ENCODE peak calls at places on chromosomes 5 and 9, in seven cellular contexts. N is neuronal stem cell, I is IMR-90, H is mesendoderm, S is H9, A is H1, L is trophoblast cell. F is an unnamed sample.

GRCh38 chr5:172807766-172808311 is 26.2 kb upstream of the ERGIC1 start:
- DNase-seq in L (peak), S (no peak), A (no peak), N (no peak), I (no peak), H (no peak), F (no peak)

GRCh38 chr5:180067986-180068385 is 3.6 kb downstream of the RNF130 start:
- DNase-seq in N (no peak), I (no peak), A (no peak), S (no peak), L (no peak), H (no peak), F (no peak)

GRCh38 chr5:134176523-134177196 is at the start of gene SKP1:
- DNase-seq in A (peak), S (peak), N (peak), I (peak), L (peak), H (peak), F (peak)

GRCh38 chr9:132160802-132161742 is 786 bp upstream of the NTNG2 start:
- DNase-seq in H (peak), L (peak), I (peak), S (no peak), N (peak), A (no peak), F (peak)

GRCh38 chr9:121269030-121269887 is 1.3 kb downstream of the GSN start:
- DNase-seq in S (no peak), N (no peak), L (peak), A (no peak), I (no peak), H (peak), F (peak)

GRCh38 chr9:89723696-89724095 is 118.9 kb downstream of the GADD45G start:
- DNase-seq in H (no peak), L (no peak), N (no peak), S (no peak), I (no peak), A (no peak), F (peak)

GRCh38 chr5:82417776-82418607 is 139.8 kb upstream of the RPS23 start:
- DNase-seq in L (no peak), N (no peak), H (no peak), I (no peak), S (no peak), A (no peak), F (no peak)

GRCh38 chr5:40447438-40447837 is 232.3 kb upstream of the PTGER4 start:
- DNase-seq in S (no peak), A (no peak), L (no peak), H (no peak), I (peak), N (no peak), F (peak)

GRCh38 chr5:17436345-17436744 is 61.7 kb upstream of the TAF11L2 start:
- DNase-seq in N (no peak), L (no peak), S (no peak), I (no peak), A (no peak), H (no peak), F (peak)

GRCh38 chr5:34627794-34628193 is 28.3 kb upstream of the RAI14 start:
- DNase-seq in I (peak), L (peak), H (no peak), N (no peak), A (no peak), S (no peak), F (peak)

GRCh38 chr9:120980951-120981350 is 54.4 kb upstream of the TRAF1 start:
- DNase-seq in L (no peak), I (no peak), N (no peak), S (peak), A (no peak), H (peak), F (no peak)

GRCh38 chr5:85479849-85480248 is 1095.2 kb upstream of the EDIL3 start:
- DNase-seq in H (no peak), S (no peak), N (no peak), A (no peak), L (peak), I (no peak), F (no peak)

GRCh38 chr9:136081826-136082495 is 13.1 kb downstream of the NACC2 start:
- DNase-seq in I (no peak), N (no peak), A (no peak), H (no peak), S (peak), L (no peak), F (no peak)

GRCh38 chr9:12274577-12274976 is 418.6 kb upstream of the TYRP1 start:
- DNase-seq in L (no peak), S (no peak), A (no peak), N (no peak), I (no peak), H (no peak), F (no peak)

GRCh38 chr9:3682186-3682585 is 156.4 kb upstream of the RFX3 start:
- DNase-seq in H (no peak), S (no peak), I (no peak), N (no peak), L (no peak), A (no peak), F (no peak)
- H3K18ac ChIP-seq in H (no peak), S (no peak), I (no peak), N (no peak), L (no peak), A (no peak), F (no peak)

DNA sequence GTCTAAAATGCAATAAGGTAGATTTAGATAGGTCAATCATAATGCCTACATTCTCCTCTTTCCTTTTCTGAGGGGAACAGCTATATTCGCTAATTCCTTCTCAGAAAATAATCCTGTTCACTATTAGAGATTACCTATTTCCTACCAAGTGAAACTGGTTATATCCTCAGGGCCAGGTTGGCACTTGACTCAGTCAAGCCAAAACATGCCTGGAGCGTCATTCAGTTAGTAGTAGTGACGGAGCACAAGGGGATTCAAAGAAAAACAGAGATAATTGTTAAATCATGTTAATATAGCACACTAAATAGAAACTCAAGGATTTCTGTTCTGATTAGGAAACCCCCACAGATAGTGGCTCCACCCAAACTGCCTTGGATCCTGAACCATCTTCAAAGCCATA is 515.4 kb upstream of the PTPRD start:
- DNase-seq in A (no peak), L (no peak), S (no peak), I (no peak), H (no peak), N (no peak), F (no peak)
- H3K18ac ChIP-seq in A (no peak), L (no peak), S (no peak), I (no peak), H (no peak), N (no peak), F (no peak)

GRCh38 chr5:131814990-131815389 is 18.2 kb upstream of the FNIP1 start:
- DNase-seq in I (peak), N (no peak), S (no peak), H (peak), A (no peak), L (peak), F (peak)

GRCh38 chr5:131812371-131813160 is 15.7 kb upstream of the FNIP1 start:
- DNase-seq in S (no peak), L (no peak), H (no peak), N (no peak), A (no peak), I (no peak), F (no peak)

GRCh38 chr5:131821221-131821620 is 24.4 kb upstream of the FNIP1 start:
- DNase-seq in L (peak), N (no peak), S (no peak), I (peak), H (no peak), A (no peak), F (peak)

GRCh38 chr5:131818001-131818724 is 21.3 kb upstream of the FNIP1 start:
- DNase-seq in N (no peak), A (no peak), L (no peak), S (no peak), H (no peak), I (no peak), F (no peak)
- H3K18ac ChIP-seq in N (no peak), A (no peak), L (no peak), S (no peak), H (no peak), I (no peak), F (no peak)

DNA sequence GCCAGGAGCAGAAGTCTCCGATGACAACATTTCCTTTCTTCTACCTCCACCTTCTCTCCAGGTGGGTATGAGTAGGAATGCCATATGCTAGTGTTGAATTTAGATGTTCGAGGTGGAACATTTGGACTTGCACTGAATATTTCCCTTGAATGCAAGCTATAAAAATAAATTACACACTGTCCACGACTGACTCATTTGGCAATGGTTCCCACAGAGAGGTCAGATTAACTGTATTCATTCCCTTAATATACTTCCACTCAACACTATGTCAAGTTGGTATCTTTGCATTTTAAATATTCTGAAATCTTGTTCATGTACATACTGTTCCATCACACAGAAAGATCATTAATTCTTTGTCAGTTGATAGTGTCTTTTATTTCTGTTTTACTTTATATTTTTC is 222.6 kb upstream of the PIK3R1 start:
- DNase-seq in I (peak), L (no peak), N (no peak), H (no peak), S (no peak), A (no peak), F (no peak)
- H3K18ac ChIP-seq in I (no peak), L (no peak), N (no peak), H (no peak), S (no peak), A (no peak), F (no peak)

GRCh38 chr5:74440341-74440740 is 200.2 kb downstream of the ENC1 start:
- DNase-seq in A (no peak), S (no peak), N (no peak), H (no peak), I (no peak), L (peak), F (no peak)
- H3K18ac ChIP-seq in A (no peak), S (no peak), N (no peak), H (no peak), I (no peak), L (no peak), F (no peak)

GRCh38 chr9:34096751-34097150 is 29.7 kb downstream of the DCAF12 start:
- DNase-seq in A (no peak), L (no peak), S (no peak), N (no peak), H (no peak), I (no peak), F (no peak)
- H3K18ac ChIP-seq in A (no peak), L (no peak), S (no peak), N (no peak), H (no peak), I (no peak), F (no peak)

GRCh38 chr9:70561111-70561510 is 146.7 kb upstream of the KLF9 start:
- DNase-seq in H (no peak), S (no peak), I (no peak), A (no peak), N (no peak), L (no peak), F (no peak)

GRCh38 chr9:70564464-70565190 is 150.2 kb upstream of the KLF9 start:
- DNase-seq in N (no peak), S (no peak), L (no peak), H (no peak), A (no peak), I (no peak), F (no peak)

GRCh38 chr9:70561805-70562395 is 147.4 kb upstream of the KLF9 start:
- DNase-seq in N (no peak), A (no peak), H (no peak), L (no peak), I (peak), S (no peak), F (peak)

GRCh38 chr9:70563437-70564204 is 149.2 kb upstream of the KLF9 start:
- DNase-seq in A (no peak), S (no peak), N (no peak), H (no peak), I (peak), L (peak), F (peak)

GRCh38 chr9:70563010-70563409 is 148.6 kb upstream of the KLF9 start:
- DNase-seq in I (no peak), A (no peak), S (no peak), L (no peak), N (no peak), H (no peak), F (no peak)
- H3K18ac ChIP-seq in I (peak), A (no peak), S (no peak), L (no peak), N (no peak), H (no peak), F (peak)

F was measured in mesenchymal stem cell.